ENCODE peak calls at places on chromosomes 4 and X, in seven cellular contexts. S is hepatocyte, V is A549, C is HCT116, U is bronchial epithelial cell, Z is nephron progenitor cell, N is BE2C. I is an unnamed sample.

GRCh38 chrX:24266996-24267395 is 46.9 kb downstream of the SUPT20HL2 start:
- DNase-seq in S (no peak), C (no peak), U (peak), N (no peak), V (no peak), Z (no peak), I (no peak)

GRCh38 chrX:46326161-46326560 is 219.1 kb downstream of the ZNF674 start:
- DNase-seq in C (no peak), Z (no peak), V (no peak), U (peak), N (no peak), S (no peak), I (no peak)

GRCh38 chr4:15717647-15718416 is 15.0 kb downstream of the BST1 start:
- DNase-seq in S (no peak), V (no peak), N (no peak), U (no peak), Z (no peak), C (no peak), I (no peak)

GRCh38 chr4:19195696-19196095 is 1056.0 kb upstream of the SLIT2 start:
- DNase-seq in S (no peak), Z (peak), N (no peak), V (no peak), U (no peak), C (no peak), I (no peak)

GRCh38 chrX:113297456-113297855 is 456.8 kb upstream of the AMOT start:
- DNase-seq in Z (no peak), S (no peak), U (peak), C (no peak), N (no peak), V (no peak), I (no peak)

GRCh38 chr4:16196482-16197393 is 29.5 kb downstream of the TAPT1 start:
- DNase-seq in C (peak), Z (peak), N (no peak), U (peak), S (peak), V (peak), I (no peak)

GRCh38 chr4:21470531-21470930 is 478.0 kb downstream of the KCNIP4 start:
- DNase-seq in C (no peak), U (peak), S (peak), V (no peak), N (peak), Z (no peak), I (no peak)

GRCh38 chrX:140709421-140709846 is at the start of gene LINC00632:
- DNase-seq in N (peak), S (no peak), Z (peak), C (no peak), V (no peak), U (no peak), I (no peak)

GRCh38 chr4:77818667-77819408 is at the start of gene CNOT6L:
- DNase-seq in S (peak), Z (peak), U (peak), C (peak), N (peak), V (peak), I (peak)

GRCh38 chr4:37538931-37539330 is 147.2 kb downstream of the RELL1 start:
- DNase-seq in U (no peak), S (no peak), V (no peak), C (no peak), Z (no peak), N (no peak), I (no peak)

GRCh38 chr4:124907881-124908280 is 195.3 kb upstream of the ANKRD50 start:
- DNase-seq in U (no peak), C (no peak), V (no peak), N (no peak), S (no peak), Z (no peak), I (no peak)

GRCh38 chr4:101187837-101188236 is 159.5 kb downstream of the PPP3CA start:
- DNase-seq in Z (no peak), V (no peak), N (no peak), U (peak), C (no peak), S (no peak), I (no peak)

GRCh38 chr4:21413807-21414370 is 534.7 kb downstream of the KCNIP4 start:
- DNase-seq in Z (no peak), N (no peak), V (no peak), S (no peak), U (no peak), C (no peak), I (no peak)

GRCh38 chrX:133516691-133517090 is 101.4 kb upstream of the GPC4 start:
- DNase-seq in S (no peak), U (no peak), V (no peak), C (no peak), Z (no peak), N (no peak), I (peak)

GRCh38 chr4:145786261-145786660 is 106.3 kb downstream of the C4orf51 start:
- DNase-seq in V (no peak), S (no peak), Z (no peak), C (no peak), N (no peak), U (no peak), I (no peak)

GRCh38 chrX:135391734-135392133 is 30.0 kb upstream of the SMIM10L2A start:
- DNase-seq in V (no peak), U (no peak), S (no peak), C (no peak), N (no peak), Z (no peak), I (no peak)

GRCh38 chrX:134377537-134377936 is 82.4 kb upstream of the HPRT1 start:
- DNase-seq in U (peak), Z (peak), N (peak), C (no peak), V (no peak), S (peak), I (no peak)

GRCh38 chr4:5797866-5798265 is 86.9 kb downstream of the EVC start:
- DNase-seq in N (no peak), U (no peak), S (no peak), Z (no peak), C (no peak), V (no peak), I (no peak)

GRCh38 chr4:54255881-54256280 is 26.8 kb downstream of the PDGFRA start:
- DNase-seq in C (no peak), S (no peak), U (peak), N (no peak), V (no peak), Z (no peak), I (no peak)

GRCh38 chr4:95641571-95641970 is 92.8 kb upstream of the UNC5C start:
- DNase-seq in U (no peak), S (no peak), N (no peak), Z (no peak), V (no peak), C (no peak), I (no peak)

GRCh38 chr4:173448919-173449641 is 50.2 kb upstream of the SCRG1 start:
- DNase-seq in N (peak), S (no peak), V (no peak), U (no peak), Z (no peak), C (no peak), I (no peak)

GRCh38 chrX:2371026-2371778 is 129.6 kb downstream of the DHRSX start:
- DNase-seq in C (no peak), V (no peak), N (no peak), U (no peak), Z (no peak), S (no peak), I (no peak)

GRCh38 chr4:77617203-77617602 is 11.6 kb downstream of the CXCL13 start:
- DNase-seq in C (no peak), V (no peak), U (peak), N (no peak), Z (no peak), S (no peak), I (no peak)

GRCh38 chr4:180363817-180364216 is 1879.4 kb upstream of the TENM3 start:
- DNase-seq in C (no peak), Z (no peak), V (no peak), N (no peak), S (no peak), U (peak), I (no peak)

GRCh38 chr4:46390353-46391058 is 578 bp upstream of the GABRA2 start:
- DNase-seq in S (peak), C (no peak), N (no peak), V (no peak), U (no peak), Z (peak), I (no peak)

GRCh38 chrX:155745792-155746191 is 133.0 kb upstream of the TMLHE start:
- DNase-seq in U (peak), S (peak), V (no peak), N (no peak), C (peak), Z (no peak), I (peak)

GRCh38 chrX:30943984-30944383 is 54.9 kb upstream of the TAB3 start:
- DNase-seq in Z (no peak), N (no peak), U (no peak), C (no peak), S (no peak), V (no peak), I (no peak)

GRCh38 chrX:8191022-8191421 is 20.0 kb upstream of the VCX2 start:
- DNase-seq in C (no peak), V (no peak), Z (no peak), U (peak), N (no peak), S (peak), I (no peak)

GRCh38 chr4:57233391-57233790 is 123.2 kb upstream of the IGFBP7 start:
- DNase-seq in C (no peak), U (peak), N (no peak), V (no peak), Z (no peak), S (peak), I (no peak)

GRCh38 chr4:168503652-168504362 is 7.0 kb downstream of the PALLD start:
- DNase-seq in N (no peak), V (no peak), U (peak), Z (no peak), S (no peak), C (no peak), I (no peak)

GRCh38 chr4:83961575-83961974 is 425.7 kb downstream of the GPAT3 start:
- DNase-seq in U (peak), S (no peak), C (no peak), N (no peak), Z (no peak), V (no peak), I (no peak)

GRCh38 chr4:40112393-40112792 is 55.7 kb downstream of the N4BP2 start:
- DNase-seq in V (no peak), N (no peak), S (no peak), U (no peak), C (no peak), Z (no peak), I (no peak)

GRCh38 chr4:129189630-129190029 is 93.7 kb downstream of the C4orf33 start:
- DNase-seq in C (no peak), S (no peak), V (no peak), U (no peak), N (no peak), Z (no peak), I (no peak)

GRCh38 chr4:726235-726787 is 20.7 kb downstream of the PCGF3 start:
- DNase-seq in U (no peak), C (no peak), S (no peak), Z (no peak), V (no peak), N (no peak), I (no peak)

GRCh38 chr4:186487726-186488125 is 67.6 kb downstream of the MTNR1A start:
- DNase-seq in S (no peak), N (no peak), U (no peak), V (no peak), C (no peak), Z (no peak), I (no peak)

GRCh38 chr4:174475528-174475927 is 46.8 kb downstream of the HPGD start:
- DNase-seq in Z (no peak), C (no peak), S (no peak), U (no peak), N (no peak), V (no peak), I (no peak)

DNA sequence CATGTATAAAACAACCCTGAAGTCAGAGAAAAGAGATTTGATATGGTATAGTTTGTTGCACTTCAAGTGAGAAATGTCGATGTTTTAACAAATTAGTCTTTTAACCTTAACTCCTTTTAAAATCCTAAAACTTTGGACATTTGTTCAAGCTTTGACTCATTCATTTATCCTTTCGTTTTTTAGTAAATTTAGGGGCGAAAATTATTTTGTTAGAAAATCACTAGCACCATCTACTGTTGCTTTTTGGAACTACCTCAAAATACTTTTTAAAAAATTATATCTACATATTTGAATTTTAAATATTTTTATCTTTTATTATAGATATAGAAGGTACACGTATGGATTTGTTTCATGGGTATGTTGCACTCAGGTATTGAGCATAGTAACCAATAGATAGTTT is 165.1 kb upstream of the POF1B start:
- DNase-seq in S (no peak), C (no peak), N (no peak), Z (no peak), V (no peak), U (no peak), I (no peak)
- TF ChIP-seq CTCF in S (peak), C (peak), N (peak), Z (peak), V (peak), U (no peak), I (peak)

GRCh38 chrX:109890300-109890699 is 112.6 kb upstream of the TMEM164 start:
- DNase-seq in C (no peak), N (no peak), V (no peak), Z (no peak), S (no peak), U (no peak), I (no peak)

GRCh38 chrX:109890910-109891502 is 111.9 kb upstream of the TMEM164 start:
- DNase-seq in U (peak), Z (peak), N (peak), C (peak), V (peak), S (peak), I (peak)

GRCh38 chrX:109886122-109886761 is 116.7 kb upstream of the TMEM164 start:
- DNase-seq in Z (peak), S (peak), U (peak), N (peak), C (peak), V (peak), I (no peak)

DNA sequence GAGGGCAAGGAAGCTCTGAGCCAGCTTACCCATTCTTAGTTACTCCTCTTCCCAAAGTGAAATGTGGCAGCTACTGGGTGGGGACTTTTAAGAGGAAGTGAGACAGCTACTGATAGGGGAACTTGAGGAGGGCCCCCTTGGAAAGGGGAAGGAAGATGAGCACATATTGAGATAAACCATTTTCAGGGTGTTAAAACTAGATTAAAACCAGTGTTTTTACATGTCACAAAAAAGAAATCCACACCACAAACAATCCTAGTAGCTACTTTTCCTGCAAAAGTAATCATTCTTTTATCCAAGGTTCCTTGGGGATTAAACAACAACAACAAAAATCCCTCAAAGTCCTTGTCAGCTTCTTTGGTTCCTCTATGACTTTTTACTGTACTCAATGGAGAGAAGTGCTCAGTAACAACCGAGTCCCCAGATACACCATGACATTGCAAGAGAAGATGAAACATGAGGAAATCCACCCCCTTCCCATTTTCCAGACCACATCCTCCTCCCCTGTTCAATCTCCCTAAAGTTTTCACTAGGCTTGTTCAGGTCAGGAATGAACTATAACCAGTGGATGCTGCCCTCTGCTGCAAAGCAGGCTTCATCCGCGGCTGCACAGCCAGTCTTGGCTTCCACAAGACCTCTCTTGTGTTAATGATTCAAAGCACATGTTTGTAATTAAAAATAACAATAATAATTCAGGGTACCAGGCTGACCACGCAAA is 113.5 kb upstream of the TMEM164 start:
- DNase-seq in Z (peak), V (no peak), N (no peak), U (no peak), S (peak), C (no peak), I (no peak)
- TF ChIP-seq CTCF in Z (no peak), V (peak), N (no peak), U (peak), S (peak), C (no peak), I (no peak)

GRCh38 chr4:79528241-79528706 is 120.2 kb upstream of the GK2 start:
- DNase-seq in V (no peak), S (no peak), Z (no peak), U (peak), C (no peak), N (no peak), I (no peak)

DNA sequence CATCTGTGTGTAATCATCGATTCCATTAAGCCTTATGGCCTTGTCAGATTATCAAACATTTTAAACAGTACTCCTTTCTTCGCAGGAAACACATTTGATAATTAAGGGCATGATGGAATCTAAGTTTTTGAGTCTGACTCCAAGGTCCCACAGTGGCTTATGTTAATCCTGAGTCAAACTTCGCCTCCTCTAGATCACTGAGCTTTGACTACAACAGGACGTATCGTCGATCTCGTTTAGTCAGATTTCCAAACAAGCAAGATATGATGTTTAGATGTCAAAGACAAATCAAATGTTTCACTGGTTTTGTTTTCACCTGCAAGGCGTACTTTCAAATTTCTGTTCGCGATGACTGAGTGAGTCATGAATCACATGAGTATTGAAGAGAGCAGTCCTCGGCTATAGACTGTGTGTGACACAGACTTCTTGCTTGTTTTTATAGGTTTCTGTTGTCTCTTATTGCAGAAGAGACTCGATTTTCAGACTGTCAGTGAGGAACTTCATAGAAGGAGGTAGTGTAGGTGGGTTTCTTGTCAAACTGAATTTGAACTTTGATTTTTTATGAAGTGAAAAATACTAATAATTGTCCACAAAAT is 119.0 kb upstream of the GK2 start:
- DNase-seq in Z (no peak), C (no peak), U (no peak), V (no peak), N (no peak), S (no peak), I (no peak)
- TF ChIP-seq CTCF in Z (no peak), C (no peak), U (no peak), V (no peak), N (no peak), S (no peak), I (no peak)

GRCh38 chrX:32673193-32673592 is 538.2 kb downstream of the DMD start:
- DNase-seq in C (no peak), U (peak), V (no peak), S (peak), Z (no peak), N (no peak), I (no peak)
- TF ChIP-seq CTCF in C (no peak), U (peak), V (no peak), S (peak), Z (peak), N (peak), I (no peak)

I was measured in uterus.